ENCODE peak calls at places on chromosome 11, in nine cellular contexts. E, W, R, C, B, S, G, U and X are unnamed samples.

GRCh38 chr11:71171576-71171975 is 80.8 kb downstream of the SHANK2 start:
- DNase-seq in E (no peak), W (no peak), R (no peak), C (no peak), B (no peak), S (no peak), G (no peak), U (no peak), X (no peak)

GRCh38 chr11:45925550-45925949 is 3.1 kb downstream of the LARGE2 start:
- DNase-seq in E (no peak), W (no peak), R (no peak), C (no peak), B (no peak), S (no peak), G (no peak), U (no peak), X (no peak)

GRCh38 chr11:43377380-43377779 is 18.7 kb downstream of the TTC17 start:
- DNase-seq in E (no peak), W (no peak), R (no peak), C (no peak), B (no peak), S (no peak), G (no peak), U (no peak), X (no peak)

GRCh38 chr11:75795276-75796090 is 19.5 kb upstream of the UVRAG start:
- DNase-seq in E (no peak), W (no peak), R (no peak), C (no peak), B (no peak), S (no peak), G (no peak), U (peak), X (no peak)

GRCh38 chr11:68996376-68997123 is 15.8 kb upstream of the MRGPRD start:
- DNase-seq in E (no peak), W (no peak), R (no peak), C (no peak), B (no peak), S (no peak), G (no peak), U (no peak), X (no peak)

GRCh38 chr11:16785520-16786128 is 47.2 kb downstream of the C11orf58 start:
- DNase-seq in E (peak), W (peak), R (peak), C (peak), B (peak), S (peak), G (no peak), U (peak), X (peak)

GRCh38 chr11:73989156-73989555 is 6.5 kb upstream of the UCP2 start:
- DNase-seq in E (no peak), W (no peak), R (no peak), C (no peak), B (no peak), S (no peak), G (no peak), U (no peak), X (no peak)

GRCh38 chr11:23577296-23577695 is 717.0 kb upstream of the CCDC179 start:
- DNase-seq in E (no peak), W (no peak), R (no peak), C (no peak), B (no peak), S (no peak), G (no peak), U (no peak), X (peak)

GRCh38 chr11:12454782-12455181 is 77.4 kb downstream of the PARVA start:
- DNase-seq in E (no peak), W (no peak), R (peak), C (no peak), B (no peak), S (no peak), G (no peak), U (peak), X (no peak)

GRCh38 chr11:69873166-69874077 is 54.2 kb upstream of the FGF3 start:
- DNase-seq in E (no peak), W (no peak), R (no peak), C (no peak), B (no peak), S (no peak), G (no peak), U (no peak), X (no peak)

GRCh38 chr11:133811850-133812685 is 33.2 kb downstream of the SPATA19 start:
- DNase-seq in E (no peak), W (no peak), R (no peak), C (no peak), B (no peak), S (no peak), G (no peak), U (no peak), X (no peak)

GRCh38 chr11:95134491-95134890 is 44.8 kb downstream of the ENDOD1 start:
- DNase-seq in E (no peak), W (no peak), R (no peak), C (no peak), B (no peak), S (no peak), G (no peak), U (peak), X (no peak)

GRCh38 chr11:3959015-3959917 is 103.8 kb downstream of the STIM1 start:
- DNase-seq in E (peak), W (peak), R (no peak), C (no peak), B (no peak), S (no peak), G (no peak), U (peak), X (no peak)

GRCh38 chr11:96278039-96278897 is 64.7 kb downstream of the MAML2 start:
- DNase-seq in E (no peak), W (no peak), R (no peak), C (no peak), B (no peak), S (no peak), G (no peak), U (peak), X (no peak)

GRCh38 chr11:100932474-100933100 is 197.0 kb downstream of the PGR start:
- DNase-seq in E (peak), W (peak), R (no peak), C (no peak), B (no peak), S (no peak), G (no peak), U (peak), X (peak)

GRCh38 chr11:707817-708420 is 1.9 kb downstream of the EPS8L2 start:
- DNase-seq in E (no peak), W (peak), R (no peak), C (no peak), B (no peak), S (no peak), G (no peak), U (no peak), X (no peak)

GRCh38 chr11:8612522-8612921 is 18.5 kb upstream of the STK33 start:
- DNase-seq in E (no peak), W (no peak), R (no peak), C (no peak), B (no peak), S (no peak), G (no peak), U (no peak), X (no peak)

GRCh38 chr11:27694992-27695391 is 5.3 kb downstream of the BDNF start:
- DNase-seq in E (peak), W (no peak), R (no peak), C (peak), B (no peak), S (no peak), G (no peak), U (peak), X (no peak)

GRCh38 chr11:130781906-130782305 is 134.4 kb downstream of the SNX19 start:
- DNase-seq in E (no peak), W (no peak), R (no peak), C (no peak), B (no peak), S (no peak), G (no peak), U (peak), X (no peak)

GRCh38 chr11:986952-987305 is 49.6 kb downstream of the MUC6 start:
- DNase-seq in E (no peak), W (no peak), R (no peak), C (no peak), B (no peak), S (no peak), G (no peak), U (no peak), X (no peak)

GRCh38 chr11:36408476-36409136 is 101.5 kb downstream of the TRAF6 start:
- DNase-seq in E (no peak), W (no peak), R (no peak), C (no peak), B (no peak), S (no peak), G (no peak), U (no peak), X (no peak)

GRCh38 chr11:12606597-12606996 is 67.6 kb upstream of the TEAD1 start:
- DNase-seq in E (no peak), W (no peak), R (no peak), C (no peak), B (no peak), S (no peak), G (no peak), U (peak), X (no peak)

GRCh38 chr11:3627291-3627690 is 14.5 kb downstream of the ART5 start:
- DNase-seq in E (no peak), W (peak), R (no peak), C (no peak), B (no peak), S (no peak), G (no peak), U (peak), X (no peak)